ENCODE peak calls at places on chromosomes 3 and 15, in six cellular contexts. D is thyroid gland; G is kidney; V is CD8-positive, alpha-beta memory T cell; U is tibial artery; M is neural progenitor cell. B is an unnamed sample.

GRCh38 chr3:63279442-63279841 is 1.3 kb downstream of the SYNPR start:
- DNase-seq in G (no peak), V (no peak), D (no peak), U (no peak), M (no peak), B (no peak)

GRCh38 chr15:31308185-31308639 is 18.4 kb upstream of the KLF13 start:
- DNase-seq in M (no peak), D (no peak), U (no peak), G (no peak), V (no peak), B (peak)

GRCh38 chr3:140911822-140912221 is 29.8 kb upstream of the SLC25A36 start:
- DNase-seq in U (no peak), M (no peak), V (no peak), D (no peak), G (no peak), B (no peak)

GRCh38 chr3:190722181-190722905 is 140.2 kb downstream of the GMNC start:
- DNase-seq in D (no peak), U (no peak), V (no peak), G (no peak), M (no peak), B (no peak)

GRCh38 chr3:163773136-163773535 is 1305.2 kb downstream of the SI start:
- DNase-seq in U (no peak), G (no peak), V (no peak), D (no peak), M (no peak), B (no peak)

GRCh38 chr3:109413049-109413448 is 75.7 kb upstream of the DPPA4 start:
- DNase-seq in G (no peak), D (no peak), V (no peak), U (no peak), M (no peak), B (no peak)

GRCh38 chr3:132626955-132627354 is 29.9 kb downstream of the ACKR4 start:
- DNase-seq in G (no peak), U (no peak), M (no peak), V (no peak), D (no peak), B (no peak)

GRCh38 chr3:67064105-67064504 is 66.0 kb downstream of the KBTBD8 start:
- DNase-seq in D (no peak), V (no peak), U (no peak), G (no peak), M (no peak), B (no peak)

GRCh38 chr3:37920156-37920686 is 58.5 kb downstream of the CTDSPL start:
- DNase-seq in M (no peak), V (no peak), G (no peak), U (no peak), D (no peak), B (peak)

GRCh38 chr15:45205192-45205591 is 17.4 kb upstream of the SHF start:
- DNase-seq in G (no peak), D (peak), M (peak), U (peak), V (peak), B (peak)

GRCh38 chr3:194328080-194328571 is 23.0 kb downstream of the CPN2 start:
- DNase-seq in V (peak), M (peak), U (no peak), D (peak), G (no peak), B (no peak)

GRCh38 chr3:146222204-146223046 is 28.5 kb downstream of the PLSCR4 start:
- DNase-seq in D (no peak), U (no peak), V (no peak), M (no peak), G (no peak), B (no peak)

GRCh38 chr3:186532641-186533072 is 11.5 kb downstream of the CRYGS start:
- DNase-seq in M (peak), D (no peak), V (no peak), U (no peak), G (no peak), B (no peak)

GRCh38 chr15:71323604-71324003 is 208.3 kb downstream of the THSD4 start:
- DNase-seq in G (no peak), U (no peak), V (no peak), D (no peak), M (no peak), B (no peak)

GRCh38 chr3:3806856-3807255 is 7.6 kb downstream of the LRRN1 start:
- DNase-seq in G (no peak), D (no peak), U (no peak), M (peak), V (no peak), B (no peak)

GRCh38 chr15:89807689-89808088 is 7.0 kb downstream of the ANPEP start:
- DNase-seq in U (no peak), M (no peak), D (no peak), V (no peak), G (no peak), B (no peak)

GRCh38 chr3:55486857-55487375 is at the start of gene WNT5A:
- DNase-seq in G (peak), V (no peak), M (peak), U (no peak), D (peak), B (no peak)

GRCh38 chr3:47475029-47475569 is 642 bp downstream of the SCAP start:
- DNase-seq in G (no peak), V (no peak), M (peak), D (peak), U (no peak), B (no peak)

GRCh38 chr3:47478022-47478421 is 2.3 kb upstream of the SCAP start:
- DNase-seq in U (no peak), D (peak), V (no peak), G (no peak), M (no peak), B (no peak)

GRCh38 chr3:47475570-47476329 is at the start of gene SCAP:
- DNase-seq in V (peak), G (peak), D (peak), M (peak), U (peak), B (peak)

GRCh38 chr3:47476330-47476626 is 537 bp upstream of the SCAP start:
- DNase-seq in G (no peak), U (no peak), M (no peak), D (no peak), V (no peak), B (no peak)

DNA sequence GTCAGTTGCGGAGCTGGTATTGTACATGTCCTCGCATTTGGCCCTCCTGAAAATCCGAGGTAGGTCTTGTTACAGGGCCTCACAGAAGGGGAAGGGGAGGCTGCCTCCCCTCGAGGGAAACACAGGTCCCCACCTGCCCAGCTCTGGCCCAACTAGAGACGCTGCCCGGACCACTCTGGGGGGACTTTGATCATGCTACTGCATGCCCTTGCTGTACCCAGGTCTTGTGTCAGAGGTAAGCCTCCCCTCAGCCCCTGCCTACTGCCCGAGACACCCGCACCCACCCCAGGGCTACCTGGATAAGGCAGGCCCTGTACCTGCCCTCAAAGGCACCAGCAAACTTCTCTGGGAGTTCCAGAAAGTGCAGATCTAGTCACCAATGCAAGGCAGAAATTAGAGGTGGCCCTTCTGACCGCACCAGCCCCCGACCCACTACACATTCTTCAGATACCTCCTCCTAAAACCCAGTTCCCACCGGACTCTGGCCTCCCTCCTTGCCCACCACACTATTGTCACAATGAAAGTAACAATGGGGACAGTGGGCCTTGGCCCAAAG is 981 bp upstream of the SCAP start:
- DNase-seq in M (no peak), U (no peak), G (no peak), V (no peak), D (no peak), B (no peak)
- H3K4me3 ChIP-seq in M (peak), U (peak), G (peak), V (peak), D (no peak), B (peak)

DNA sequence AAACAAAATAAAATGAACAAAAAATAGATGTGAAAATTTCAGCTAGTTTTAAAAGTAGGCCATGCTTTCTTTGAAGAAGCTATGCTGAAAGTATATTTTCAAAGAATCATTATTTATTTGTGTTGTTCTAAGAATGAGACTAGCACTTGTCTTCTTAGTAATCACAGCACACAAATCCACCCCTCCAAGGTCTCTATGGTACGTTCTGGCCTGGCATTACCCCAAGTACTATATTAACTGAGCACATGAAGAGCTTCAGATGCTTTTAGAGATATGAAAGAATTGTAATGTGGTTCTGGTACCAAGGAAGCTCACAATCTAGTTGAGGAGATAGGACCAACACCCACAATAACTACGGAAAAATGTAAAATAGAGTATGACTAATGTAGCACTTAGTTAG is 416.5 kb downstream of the PLCL2 start:
- DNase-seq in U (no peak), G (no peak), D (no peak), V (no peak), M (no peak), B (peak)
- H3K4me3 ChIP-seq in U (no peak), G (no peak), D (no peak), V (no peak), M (no peak), B (no peak)

GRCh38 chr3:171978390-171978789 is 61.0 kb upstream of the FNDC3B start:
- DNase-seq in G (no peak), U (no peak), D (no peak), V (no peak), M (no peak), B (no peak)
- H3K4me3 ChIP-seq in G (no peak), U (no peak), D (no peak), V (no peak), M (no peak), B (no peak)

GRCh38 chr3:114308377-114308776 is 14.5 kb downstream of the TIGIT start:
- DNase-seq in U (no peak), D (no peak), V (no peak), G (no peak), M (no peak), B (no peak)
- H3K4me3 ChIP-seq in U (no peak), D (no peak), V (peak), G (no peak), M (no peak), B (no peak)

DNA sequence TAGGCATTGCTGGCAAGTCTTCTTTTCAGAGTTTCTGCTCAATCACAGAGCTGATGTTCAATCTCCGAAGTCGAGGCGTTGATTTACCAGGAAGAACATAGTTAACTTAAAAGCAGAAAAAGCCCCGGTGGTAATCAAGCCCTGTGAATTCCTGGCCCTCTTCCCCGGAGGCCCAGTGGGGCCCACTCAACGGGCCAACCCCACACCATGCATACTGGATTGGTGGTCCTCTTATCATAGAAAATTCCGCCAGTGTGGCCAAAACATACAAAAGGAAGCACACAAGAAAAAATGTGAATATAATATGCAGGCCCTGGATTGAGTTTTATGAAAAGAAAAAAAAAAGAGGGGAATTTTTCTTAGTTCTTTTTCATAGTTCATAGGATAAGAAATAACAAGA is 873.0 kb upstream of the NR2F2 start:
- DNase-seq in G (peak), V (no peak), M (no peak), D (no peak), U (no peak), B (no peak)
- H3K4me3 ChIP-seq in G (no peak), V (no peak), M (no peak), D (no peak), U (no peak), B (no peak)

DNA sequence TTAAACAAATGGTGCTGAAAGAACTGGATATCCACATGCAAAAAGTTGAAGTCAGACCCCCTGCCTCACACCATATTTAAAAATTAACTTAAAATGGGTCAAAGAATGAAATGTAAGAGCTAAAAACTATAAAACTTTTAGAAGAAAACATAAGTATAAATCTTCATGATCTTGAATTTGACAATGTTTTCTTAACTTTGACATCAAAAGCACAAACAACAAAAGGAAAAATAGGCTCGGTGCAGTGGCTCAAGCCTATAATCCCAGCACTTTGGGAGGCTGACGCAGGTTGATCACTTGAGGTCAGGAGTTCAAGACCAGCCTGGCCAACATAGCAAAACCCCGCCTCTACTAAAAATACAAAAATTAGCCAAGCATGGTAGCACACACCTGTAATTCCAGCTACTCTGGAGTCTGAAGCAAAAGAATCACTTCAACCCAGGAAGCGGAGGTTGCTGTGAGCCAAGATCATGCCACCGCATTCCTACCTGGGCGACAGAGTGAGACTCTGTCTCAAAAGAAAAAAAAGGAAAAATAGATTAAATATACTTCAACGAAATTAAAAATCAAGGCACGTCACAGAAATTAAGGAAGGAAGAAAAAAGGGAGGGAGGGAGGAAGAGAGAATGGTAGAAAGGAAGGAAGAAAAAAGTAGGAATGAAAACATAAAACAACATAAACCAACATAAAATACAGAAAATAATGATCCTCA is 1.5 kb downstream of the RAB27A start:
- DNase-seq in U (no peak), D (peak), M (no peak), G (no peak), V (no peak), B (no peak)
- H3K4me3 ChIP-seq in U (peak), D (no peak), M (peak), G (peak), V (peak), B (no peak)

GRCh38 chr3:32239638-32240550 is 1.4 kb downstream of the CMTM8 start:
- DNase-seq in G (no peak), V (no peak), M (peak), D (peak), U (no peak), B (peak)
- H3K4me3 ChIP-seq in G (peak), V (peak), M (peak), D (peak), U (peak), B (peak)